ENCODE peak calls at places on chromosome X, in ten cellular contexts. I, L, J, M, D, Y, E, A, W and X are unnamed samples. For H3K27me3 and H3K9me3, the result is how much of the 10 kb centered on the place peaks cover.

GRCh38 chrX:16155586-16155985 is 11.7 kb upstream of the MAGEB17 start:
- DNase-seq in W (no peak), M (no peak), E (no peak), L (no peak), A (no peak), Y (no peak), I (no peak), D (no peak), J (no peak), X (no peak)

GRCh38 chrX:100973411-100973810 is 3.9 kb downstream of the ARL13A start:
- DNase-seq in D (no peak), Y (peak), E (no peak), I (no peak), W (no peak), J (no peak), A (no peak), L (no peak), M (no peak), X (peak)

GRCh38 chrX:13203281-13203680 is 116.6 kb downstream of the ATXN3L start:
- DNase-seq in Y (no peak), E (no peak), I (no peak), M (no peak), L (no peak), D (no peak), W (no peak), A (no peak), J (no peak), X (no peak)

GRCh38 chrX:31199051-31199769 is 127.4 kb upstream of the FTHL17 start:
- DNase-seq in W (no peak), J (no peak), I (no peak), Y (peak), E (no peak), A (no peak), M (no peak), L (no peak), D (no peak), X (peak)

GRCh38 chrX:110853610-110854009 is 58.0 kb upstream of the CHRDL1 start:
- DNase-seq in E (no peak), W (peak), A (peak), L (peak), D (peak), J (no peak), Y (peak), M (no peak), I (peak), X (peak)

GRCh38 chrX:1106478-1107210 is 105.8 kb downstream of the CRLF2 start:
- DNase-seq in L (no peak), D (no peak), I (no peak), J (no peak), M (no peak), Y (no peak), W (no peak), E (no peak), A (no peak), X (no peak)

GRCh38 chrX:43702660-43703059 is 46.6 kb downstream of the MAOA start:
- DNase-seq in I (no peak), J (no peak), D (no peak), Y (no peak), M (no peak), E (no peak), L (no peak), W (no peak), A (no peak), X (no peak)

GRCh38 chrX:43861750-43862149 is 20.5 kb downstream of the MAOB start:
- DNase-seq in I (no peak), Y (peak), A (no peak), W (no peak), J (no peak), L (no peak), D (no peak), E (no peak), M (no peak), X (no peak)

GRCh38 chrX:31139966-31140365 is 68.1 kb upstream of the FTHL17 start:
- DNase-seq in A (no peak), I (no peak), Y (no peak), M (no peak), L (no peak), E (no peak), W (no peak), D (no peak), J (no peak), X (no peak)

GRCh38 chrX:26851981-26852380 is 611.2 kb downstream of the PPP4R3C start:
- DNase-seq in D (peak), M (no peak), W (no peak), I (no peak), A (peak), L (no peak), Y (peak), J (no peak), E (no peak), X (no peak)

GRCh38 chrX:27968891-27969290 is 12.4 kb downstream of the DCAF8L1 start:
- DNase-seq in I (no peak), J (no peak), Y (no peak), M (no peak), L (no peak), W (no peak), A (no peak), E (no peak), D (no peak), X (no peak)

GRCh38 chrX:48648299-48648698 is 35.3 kb upstream of the WAS start:
- DNase-seq in Y (no peak), E (peak), W (peak), A (peak), D (peak), L (peak), I (peak), J (no peak), M (no peak), X (peak)

GRCh38 chrX:46953137-46953527 is 40.9 kb downstream of the JADE3 start:
- DNase-seq in E (no peak), W (no peak), D (no peak), L (no peak), Y (no peak), J (no peak), I (no peak), A (no peak), M (no peak), X (no peak)

GRCh38 chrX:33592398-33592797 is 381.0 kb upstream of the DMD start:
- DNase-seq in D (no peak), Y (no peak), E (no peak), L (no peak), A (no peak), J (no peak), M (no peak), W (no peak), I (no peak), X (no peak)

GRCh38 chrX:48711162-48711928 is 14.8 kb downstream of the SUV39H1 start:
- DNase-seq in L (no peak), I (no peak), J (no peak), Y (no peak), E (no peak), W (no peak), A (no peak), M (no peak), D (no peak), X (no peak)

GRCh38 chrX:134782796-134783195 is 124.5 kb upstream of the PLAC1 start:
- DNase-seq in J (no peak), W (no peak), M (no peak), A (peak), D (peak), Y (peak), I (no peak), L (no peak), E (no peak), X (no peak)

GRCh38 chrX:24153175-24153795 is 3.8 kb downstream of the ZFX start:
- DNase-seq in Y (peak), J (no peak), M (no peak), D (peak), A (peak), W (no peak), E (no peak), L (peak), I (no peak), X (no peak)

GRCh38 chrX:155293771-155294170 is 29.5 kb upstream of the RAB39B start:
- DNase-seq in D (no peak), E (no peak), J (no peak), M (no peak), I (no peak), Y (no peak), L (no peak), A (no peak), W (no peak), X (no peak)

GRCh38 chrX:15600745-15601144 is at the start of gene ACE2:
- DNase-seq in J (no peak), I (no peak), D (no peak), E (no peak), M (no peak), Y (no peak), W (no peak), L (no peak), A (no peak), X (no peak)

GRCh38 chrX:106247162-106247561 is 79.1 kb downstream of the PWWP3B start:
- DNase-seq in D (no peak), M (no peak), W (no peak), I (no peak), J (no peak), Y (peak), A (no peak), L (no peak), E (no peak), X (no peak)

GRCh38 chrX:989959-990510 is 222.4 kb downstream of the CRLF2 start:
- DNase-seq in D (peak), J (peak), Y (peak), M (peak), E (peak), L (peak), I (no peak), W (no peak), A (no peak), X (no peak)

GRCh38 chrX:850471-850916 is 219.9 kb downstream of the SHOX start:
- DNase-seq in L (no peak), I (no peak), Y (no peak), M (no peak), D (no peak), W (no peak), E (no peak), J (no peak), A (no peak), X (no peak)

GRCh38 chrX:95117556-95117955 is 1443.5 kb downstream of the FAM133A start:
- DNase-seq in J (no peak), Y (peak), I (no peak), E (no peak), A (no peak), D (no peak), M (no peak), W (no peak), L (no peak), X (no peak)

GRCh38 chrX:153870288-153870690 is 15.7 kb downstream of the L1CAM start:
- DNase-seq in Y (no peak), E (no peak), M (no peak), W (no peak), A (no peak), I (no peak), D (no peak), L (no peak), J (no peak), X (no peak)

GRCh38 chrX:124332481-124333424 is at the start of gene TEX13D:
- DNase-seq in Y (no peak), J (no peak), M (no peak), A (no peak), W (no peak), D (no peak), I (no peak), L (no peak), E (no peak), X (no peak)

GRCh38 chrX:83508006-83508405 is at the start of gene POU3F4:
- DNase-seq in I (no peak), E (no peak), D (no peak), J (no peak), M (no peak), W (no peak), A (peak), L (no peak), Y (no peak), X (no peak)

GRCh38 chrX:150844016-150844415 is 54.5 kb downstream of the CD99L2 start:
- DNase-seq in W (no peak), L (no peak), Y (peak), A (no peak), I (no peak), E (no peak), D (no peak), J (no peak), M (no peak), X (no peak)

GRCh38 chrX:148504412-148504950 is 4.1 kb downstream of the AFF2 start:
- DNase-seq in M (no peak), L (no peak), I (no peak), A (peak), D (no peak), Y (no peak), W (no peak), J (no peak), E (no peak), X (no peak)

GRCh38 chrX:139560221-139560620 is 29.7 kb downstream of the F9 start:
- DNase-seq in J (no peak), I (no peak), E (no peak), L (no peak), A (no peak), Y (no peak), W (no peak), M (no peak), D (no peak), X (no peak)

GRCh38 chrX:43750248-43750676 is 94.2 kb downstream of the MAOA start:
- DNase-seq in W (peak), Y (peak), A (peak), L (peak), J (peak), D (peak), E (no peak), M (peak), I (no peak), X (no peak)

GRCh38 chrX:136112781-136113180 is 34.6 kb upstream of the FHL1 start:
- DNase-seq in M (no peak), A (no peak), L (no peak), J (no peak), W (no peak), Y (no peak), I (no peak), D (no peak), E (no peak), X (no peak)

GRCh38 chrX:153499876-153500275 is 5.1 kb downstream of the BGN start:
- DNase-seq in D (no peak), A (no peak), M (no peak), E (peak), I (no peak), J (no peak), L (no peak), W (no peak), Y (no peak), X (peak)

GRCh38 chrX:152896450-152896849 is 1.4 kb upstream of the ZNF185 start:
- DNase-seq in J (no peak), M (no peak), I (no peak), A (no peak), L (no peak), D (no peak), W (no peak), Y (no peak), E (no peak), X (no peak)

GRCh38 chrX:133005616-133006015 is 47.2 kb upstream of the HS6ST2 start:
- DNase-seq in E (no peak), M (no peak), D (no peak), L (no peak), I (no peak), A (peak), Y (no peak), W (no peak), J (no peak), X (no peak)

DNA sequence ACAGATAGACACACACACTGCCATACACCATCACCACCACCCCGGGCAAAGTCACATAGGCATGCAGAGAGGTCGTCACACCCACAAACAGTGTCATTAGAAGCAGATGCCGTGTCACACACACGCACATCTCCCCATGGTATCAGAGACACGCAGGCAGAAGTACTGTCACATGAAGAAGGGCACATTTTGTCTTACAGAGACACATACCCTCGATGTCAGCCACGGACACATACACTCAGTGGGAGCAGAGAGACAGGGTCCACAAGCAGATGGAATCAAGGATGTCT is 3.3 kb downstream of the NALF2 start:
- DNase-seq in Y (no peak), D (no peak), J (no peak), L (no peak), A (no peak), M (no peak), I (no peak), W (no peak), E (no peak), X (no peak)
- H3K4me3 ChIP-seq in Y (no peak), D (no peak), J (no peak), L (no peak), A (no peak), M (no peak), I (no peak), W (no peak), E (peak), X (no peak)

GRCh38 chrX:39220952-39221351 is 419.7 kb downstream of the MID1IP1 start:
- DNase-seq in I (no peak), L (no peak), J (no peak), D (no peak), A (no peak), M (no peak), W (no peak), E (no peak), Y (no peak), X (no peak)
- H3K27me3 ChIP-seq in I (under half), L (under half), J (under half), D (under half), A (under half), M (under half), W (under half), E (under half), Y (under half), X (under half)

GRCh38 chrX:68594769-68595168 is 52.7 kb upstream of the STARD8 start:
- DNase-seq in J (no peak), L (no peak), M (no peak), E (no peak), W (no peak), I (no peak), D (no peak), A (no peak), Y (no peak), X (no peak)

DNA sequence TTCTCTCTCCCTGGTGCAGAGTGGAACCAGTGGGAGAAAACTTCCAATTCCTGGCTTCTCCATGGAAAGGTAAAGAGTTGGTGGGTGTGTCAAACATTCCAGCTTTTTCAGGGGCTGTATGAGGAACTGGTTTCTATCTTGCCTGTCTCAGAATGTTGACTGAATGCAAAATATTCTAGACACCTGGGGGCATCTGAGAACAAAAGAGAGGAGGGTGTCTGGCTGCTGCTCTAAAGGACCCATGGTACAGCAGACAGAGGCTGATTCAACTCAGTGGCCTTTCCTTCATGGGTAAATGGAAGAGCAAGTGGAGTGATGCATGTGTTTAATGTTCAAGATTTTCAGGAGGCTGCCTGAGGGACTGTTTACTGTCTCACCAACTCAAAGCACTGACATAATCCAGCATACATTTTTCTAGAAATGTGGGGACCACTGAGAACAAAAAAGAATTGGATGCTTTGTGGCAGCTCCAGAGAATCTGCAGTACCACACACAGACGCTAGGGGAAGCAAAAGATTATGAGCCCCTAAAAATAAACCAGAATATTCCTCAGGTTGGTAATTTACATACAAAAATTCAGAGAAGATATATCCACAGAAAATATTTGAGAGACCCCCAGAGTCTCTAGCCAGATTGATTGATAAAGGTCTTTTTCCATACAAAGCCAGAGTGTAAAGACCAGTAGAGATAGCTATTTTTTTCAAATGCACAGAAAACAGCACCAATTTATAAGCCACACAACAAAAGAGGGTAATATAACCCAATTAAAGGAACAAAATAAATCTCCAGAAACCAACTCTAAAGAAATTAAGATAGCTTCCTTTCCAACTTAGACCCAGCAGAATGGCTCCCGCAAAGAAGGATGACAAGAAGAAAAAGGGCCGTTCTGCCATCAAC is 48.0 kb upstream of the STARD8 start:
- DNase-seq in A (no peak), E (no peak), D (peak), L (no peak), J (no peak), I (no peak), W (no peak), Y (no peak), M (no peak), X (no peak)
- H3K9me3 ChIP-seq in A (under half), E (under half), D (under half), L (under half), J (under half), I (under half), W (under half), Y (under half), M (under half), X (under half)

GRCh38 chrX:18887177-18887820 is 96.6 kb downstream of the PHKA2 start:
- DNase-seq in I (no peak), J (peak), A (no peak), L (no peak), M (peak), Y (no peak), W (peak), E (peak), D (no peak), X (no peak)
- H3K4me3 ChIP-seq in I (no peak), J (no peak), A (no peak), L (peak), M (peak), Y (no peak), W (no peak), E (peak), D (peak), X (no peak)

GRCh38 chrX:81229901-81230300 is 28.0 kb downstream of the SH3BGRL start:
- DNase-seq in W (no peak), L (no peak), A (no peak), J (no peak), I (no peak), D (no peak), Y (no peak), E (no peak), M (no peak), X (no peak)

GRCh38 chrX:81232218-81232617 is 30.3 kb downstream of the SH3BGRL start:
- DNase-seq in J (no peak), Y (no peak), W (no peak), A (no peak), D (no peak), I (no peak), M (no peak), L (no peak), E (no peak), X (no peak)

DNA sequence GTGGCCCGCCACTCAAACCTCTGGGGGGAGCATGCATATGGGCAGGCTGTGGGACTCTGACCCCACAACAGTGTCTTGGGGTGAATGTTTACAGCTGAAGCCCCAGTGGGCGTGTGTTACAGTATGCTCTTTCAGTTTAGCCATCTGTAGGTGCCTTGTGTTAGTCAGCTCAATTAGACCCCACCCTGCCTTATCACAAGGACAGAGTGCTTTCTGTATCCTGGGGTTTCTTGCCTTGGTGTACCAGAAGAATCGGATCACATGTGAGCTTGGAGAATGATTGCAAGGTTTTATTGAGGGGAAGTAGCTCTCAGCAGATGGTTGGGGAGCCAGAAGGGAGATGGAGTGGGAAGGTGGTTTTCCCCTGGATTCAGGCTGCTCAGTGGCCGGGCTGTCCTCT is 27.3 kb downstream of the SH3BGRL start:
- DNase-seq in L (no peak), Y (no peak), I (no peak), W (no peak), A (no peak), E (no peak), M (no peak), D (no peak), J (no peak), X (no peak)
- H3K27me3 ChIP-seq in L (under half), Y (under half), I (under half), W (under half), A (under half), E (under half), M (under half), D (under half), J (under half), X (under half)

GRCh38 chrX:2414384-2414783 is 86.4 kb downstream of the DHRSX start:
- DNase-seq in W (no peak), I (no peak), M (no peak), L (no peak), D (no peak), J (no peak), A (no peak), E (no peak), Y (no peak), X (no peak)
- H3K9me3 ChIP-seq in W (under half), I (under half), M (under half), L (under half), D (under half), J (under half), A (under half), E (under half), Y (under half), X (under half)